ENCODE peak calls at places on chromosome 12, in four cellular contexts. K is GM23338, Y is OCI-LY7, P is hepatocyte. H is an unnamed sample.

GRCh38 chr12:98645572-98646067 is 530 bp downstream of the APAF1 start:
- DNase-seq in K (peak), Y (peak), P (peak), H (peak)

GRCh38 chr12:71000255-71000654 is 79.7 kb upstream of the PTPRR start:
- DNase-seq in K (no peak), Y (no peak), P (no peak), H (no peak)

GRCh38 chr12:122875590-122876220 is 20.2 kb downstream of the VPS37B start:
- DNase-seq in K (peak), Y (peak), P (no peak), H (no peak)

GRCh38 chr12:105342464-105342863 is 12.0 kb downstream of the C12orf75 start:
- DNase-seq in K (no peak), Y (no peak), P (no peak), H (no peak)

GRCh38 chr12:57234571-57235011 is 5.1 kb downstream of the SHMT2 start:
- DNase-seq in K (no peak), Y (no peak), P (no peak), H (no peak)

GRCh38 chr12:25975179-25975578 is 16.7 kb downstream of the RASSF8 start:
- DNase-seq in K (no peak), Y (no peak), P (no peak), H (no peak)

GRCh38 chr12:46959484-46959883 is 119.9 kb upstream of the PCED1B start:
- DNase-seq in K (no peak), Y (no peak), P (no peak), H (peak)

GRCh38 chr12:117580718-117581062 is 219.3 kb upstream of the NOS1 start:
- DNase-seq in K (peak), Y (peak), P (peak), H (no peak)

GRCh38 chr12:68746572-68747180 is 700 bp downstream of the SLC35E3 start:
- DNase-seq in K (peak), Y (peak), P (peak), H (peak)

GRCh38 chr12:42119085-42119633 is 25.5 kb downstream of the GXYLT1 start:
- DNase-seq in K (no peak), Y (no peak), P (no peak), H (peak)

GRCh38 chr12:58030566-58031279 is 89.4 kb downstream of the ATP23 start:
- DNase-seq in K (no peak), Y (no peak), P (no peak), H (peak)

GRCh38 chr12:53623986-53624385 is 2.2 kb downstream of the ATF7 start:
- DNase-seq in K (no peak), Y (no peak), P (no peak), H (peak)

GRCh38 chr12:53625373-53625945 is 723 bp downstream of the ATF7 start:
- DNase-seq in K (no peak), Y (no peak), P (no peak), H (no peak)

GRCh38 chr12:53625946-53626701 is at the start of gene ATF7:
- DNase-seq in K (peak), Y (peak), P (peak), H (peak)

GRCh38 chr12:53624453-53624852 is 1.7 kb downstream of the ATF7 start:
- DNase-seq in K (no peak), Y (no peak), P (peak), H (peak)

GRCh38 chr12:53624956-53625355 is 1.2 kb downstream of the ATF7 start:
- DNase-seq in K (no peak), Y (peak), P (no peak), H (peak)
- TF ChIP-seq EZH2phosphoT487 in K (no peak), Y (no peak), P (no peak), H (no peak)

DNA sequence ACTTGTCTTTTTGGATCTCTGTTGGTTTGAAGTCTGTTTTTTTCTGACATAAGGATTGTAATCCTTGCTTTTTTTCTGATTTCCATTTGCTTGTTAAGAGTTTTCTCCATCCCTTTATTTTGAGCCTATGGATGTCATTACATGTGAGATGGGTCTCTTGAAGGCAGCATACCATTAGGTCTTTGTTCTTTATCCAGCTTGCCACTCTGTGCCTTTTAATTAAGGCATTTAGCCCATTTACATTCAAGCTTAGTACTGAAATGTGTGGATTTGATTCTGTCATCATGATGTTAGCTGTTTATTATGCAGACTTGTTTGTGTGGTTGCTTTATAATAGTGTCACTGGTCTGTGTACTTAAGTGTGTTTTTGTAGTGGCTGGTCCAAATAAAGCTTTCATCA is 100.0 kb downstream of the CCDC91 start:
- DNase-seq in K (no peak), Y (no peak), P (no peak), H (no peak)
- TF ChIP-seq EZH2phosphoT487 in K (no peak), Y (no peak), P (no peak), H (no peak)

GRCh38 chr12:110813756-110814155 is 33.0 kb upstream of the CCDC63 start:
- DNase-seq in K (no peak), Y (no peak), P (no peak), H (no peak)

GRCh38 chr12:110816248-110816647 is 30.5 kb upstream of the CCDC63 start:
- DNase-seq in K (no peak), Y (no peak), P (no peak), H (no peak)

GRCh38 chr12:110811972-110812371 is 34.8 kb upstream of the CCDC63 start:
- DNase-seq in K (no peak), Y (no peak), P (no peak), H (no peak)

GRCh38 chr12:110816761-110817160 is 30.0 kb upstream of the CCDC63 start:
- DNase-seq in K (no peak), Y (no peak), P (no peak), H (no peak)

DNA sequence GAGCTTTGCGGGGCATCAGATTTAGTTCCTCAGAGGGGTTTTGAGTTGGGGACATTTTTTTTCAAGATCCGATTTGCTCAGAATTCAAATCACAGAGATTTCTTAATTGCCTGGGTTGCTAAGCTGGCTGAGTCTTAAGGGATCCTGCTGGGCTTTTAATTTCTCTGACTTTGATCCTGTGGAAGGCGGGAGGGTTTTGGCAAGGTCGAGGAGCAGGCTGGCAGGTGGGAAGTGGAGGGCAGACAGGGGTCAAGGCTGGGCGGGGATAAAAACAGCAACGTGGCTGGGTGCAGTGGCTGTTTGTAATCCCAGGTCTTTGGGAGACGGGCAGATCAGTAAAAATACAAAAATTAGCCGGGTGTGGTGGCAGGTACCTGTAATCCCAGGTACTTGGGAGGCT is 33.5 kb upstream of the CCDC63 start:
- DNase-seq in K (peak), Y (no peak), P (no peak), H (no peak)
- TF ChIP-seq EZH2phosphoT487 in K (no peak), Y (no peak), P (no peak), H (no peak)

GRCh38 chr12:12561305-12562015 is 1.2 kb downstream of the DUSP16 start:
- DNase-seq in K (peak), Y (peak), P (no peak), H (peak)
- TF ChIP-seq EZH2phosphoT487 in K (no peak), Y (no peak), P (no peak), H (no peak)

H was measured in GM23248.